ENCODE peak calls at places on chromosomes 11 and 22, in ten cellular contexts. One of them, this sample, is unnamed.

GRCh38 chr22:49303061-49303735 is 524.5 kb downstream of the BRD1 start:
- DNase-seq in progenitor cell of endocrine pancreas: peak; percentile 3
- DNase-seq in NCI-H524: no peak
- DNase-seq in activated naive CD4-positive, alpha-beta T cell treated with anti-CD3 and anti-CD28 coated beads for 36 hours: no peak
- DNase-seq in activated CD4-positive, alpha-beta T cell treated with anti-CD3 and anti-CD28 coated beads, Interleukin-2, amount 50 U/mL, for 1 hour: no peak
- DNase-seq in fibroblast of pulmonary artery: no peak
- DNase-seq in NCI-H774: no peak
- DNase-seq in choroid plexus epithelial cell: no peak
- DNase-seq in Right ventricle myocardium inferior: no peak
- DNase-seq in GM18507: no peak
- DNase-seq in this sample: no peak

GRCh38 chr11:10807629-10808552 is 835 bp downstream of the EIF4G2 start:
- DNase-seq in fibroblast of pulmonary artery: peak; percentile 68
- DNase-seq in choroid plexus epithelial cell: peak; percentile 64
- DNase-seq in NCI-H774: peak; percentile 31
- DNase-seq in activated CD4-positive, alpha-beta T cell treated with anti-CD3 and anti-CD28 coated beads, Interleukin-2, amount 50 U/mL, for 1 hour: peak; percentile 33
- DNase-seq in progenitor cell of endocrine pancreas: peak; percentile 29
- DNase-seq in NCI-H524: peak; percentile 51
- DNase-seq in GM18507: no peak
- DNase-seq in Right ventricle myocardium inferior: peak; percentile 84
- DNase-seq in activated naive CD4-positive, alpha-beta T cell treated with anti-CD3 and anti-CD28 coated beads for 36 hours: peak; percentile 58
- DNase-seq in this sample: peak; percentile 28

GRCh38 chr22:22720201-22720723 is 75.8 kb downstream of the GGTLC2 start:
- DNase-seq in fibroblast of pulmonary artery: peak; percentile 74
- DNase-seq in choroid plexus epithelial cell: peak; percentile 79
- DNase-seq in activated naive CD4-positive, alpha-beta T cell treated with anti-CD3 and anti-CD28 coated beads for 36 hours: peak; percentile 56
- DNase-seq in activated CD4-positive, alpha-beta T cell treated with anti-CD3 and anti-CD28 coated beads, Interleukin-2, amount 50 U/mL, for 1 hour: peak; percentile 20
- DNase-seq in GM18507: peak; percentile 61
- DNase-seq in NCI-H774: no peak
- DNase-seq in progenitor cell of endocrine pancreas: peak; percentile 30
- DNase-seq in Right ventricle myocardium inferior: no peak
- DNase-seq in NCI-H524: peak; percentile 74
- DNase-seq in this sample: peak; percentile 33

GRCh38 chr22:42083119-42083518 is 3.6 kb downstream of the SMDT1 start:
- DNase-seq in activated CD4-positive, alpha-beta T cell treated with anti-CD3 and anti-CD28 coated beads, Interleukin-2, amount 50 U/mL, for 1 hour: no peak
- DNase-seq in GM18507: no peak
- DNase-seq in Right ventricle myocardium inferior: no peak
- DNase-seq in NCI-H524: no peak
- DNase-seq in fibroblast of pulmonary artery: no peak
- DNase-seq in progenitor cell of endocrine pancreas: no peak
- DNase-seq in NCI-H774: no peak
- DNase-seq in activated naive CD4-positive, alpha-beta T cell treated with anti-CD3 and anti-CD28 coated beads for 36 hours: no peak
- DNase-seq in choroid plexus epithelial cell: no peak
- DNase-seq in this sample: no peak

GRCh38 chr11:128476729-128477128 is 110.6 kb downstream of the ETS1 start:
- DNase-seq in NCI-H774: no peak
- DNase-seq in activated naive CD4-positive, alpha-beta T cell treated with anti-CD3 and anti-CD28 coated beads for 36 hours: peak; percentile 83
- DNase-seq in Right ventricle myocardium inferior: no peak
- DNase-seq in NCI-H524: no peak
- DNase-seq in choroid plexus epithelial cell: peak; percentile 94
- DNase-seq in activated CD4-positive, alpha-beta T cell treated with anti-CD3 and anti-CD28 coated beads, Interleukin-2, amount 50 U/mL, for 1 hour: peak; percentile 70
- DNase-seq in GM18507: no peak
- DNase-seq in progenitor cell of endocrine pancreas: no peak
- DNase-seq in fibroblast of pulmonary artery: peak; percentile 83
- DNase-seq in this sample: no peak

GRCh38 chr11:95279921-95280861 is 49.2 kb upstream of the SESN3 start:
- DNase-seq in NCI-H524: peak; percentile 57
- DNase-seq in activated naive CD4-positive, alpha-beta T cell treated with anti-CD3 and anti-CD28 coated beads for 36 hours: no peak
- DNase-seq in progenitor cell of endocrine pancreas: no peak
- DNase-seq in choroid plexus epithelial cell: peak; percentile 31
- DNase-seq in Right ventricle myocardium inferior: no peak
- DNase-seq in GM18507: no peak
- DNase-seq in fibroblast of pulmonary artery: peak; percentile 25
- DNase-seq in NCI-H774: no peak
- DNase-seq in activated CD4-positive, alpha-beta T cell treated with anti-CD3 and anti-CD28 coated beads, Interleukin-2, amount 50 U/mL, for 1 hour: no peak
- DNase-seq in this sample: peak; percentile 62

GRCh38 chr11:35427158-35427557 is 7.8 kb upstream of the SLC1A2 start:
- DNase-seq in fibroblast of pulmonary artery: peak; percentile 62
- DNase-seq in Right ventricle myocardium inferior: no peak
- DNase-seq in activated CD4-positive, alpha-beta T cell treated with anti-CD3 and anti-CD28 coated beads, Interleukin-2, amount 50 U/mL, for 1 hour: no peak
- DNase-seq in NCI-H774: peak; percentile 13
- DNase-seq in GM18507: no peak
- DNase-seq in choroid plexus epithelial cell: peak; percentile 73
- DNase-seq in NCI-H524: no peak
- DNase-seq in progenitor cell of endocrine pancreas: no peak
- DNase-seq in activated naive CD4-positive, alpha-beta T cell treated with anti-CD3 and anti-CD28 coated beads for 36 hours: no peak
- DNase-seq in this sample: peak; percentile 9

GRCh38 chr22:50674127-50674493 is 1.5 kb downstream of the SHANK3 start:
- DNase-seq in activated naive CD4-positive, alpha-beta T cell treated with anti-CD3 and anti-CD28 coated beads for 36 hours: no peak
- DNase-seq in fibroblast of pulmonary artery: no peak
- DNase-seq in activated CD4-positive, alpha-beta T cell treated with anti-CD3 and anti-CD28 coated beads, Interleukin-2, amount 50 U/mL, for 1 hour: no peak
- DNase-seq in NCI-H774: no peak
- DNase-seq in GM18507: no peak
- DNase-seq in progenitor cell of endocrine pancreas: no peak
- DNase-seq in Right ventricle myocardium inferior: no peak
- DNase-seq in NCI-H524: no peak
- DNase-seq in choroid plexus epithelial cell: no peak
- DNase-seq in this sample: no peak

GRCh38 chr11:20670932-20671403 is 1.6 kb downstream of the NELL1 start:
- DNase-seq in Right ventricle myocardium inferior: no peak
- DNase-seq in activated CD4-positive, alpha-beta T cell treated with anti-CD3 and anti-CD28 coated beads, Interleukin-2, amount 50 U/mL, for 1 hour: no peak
- DNase-seq in NCI-H524: peak; percentile 6
- DNase-seq in progenitor cell of endocrine pancreas: no peak
- DNase-seq in activated naive CD4-positive, alpha-beta T cell treated with anti-CD3 and anti-CD28 coated beads for 36 hours: no peak
- DNase-seq in NCI-H774: no peak
- DNase-seq in GM18507: no peak
- DNase-seq in fibroblast of pulmonary artery: no peak
- DNase-seq in choroid plexus epithelial cell: no peak
- DNase-seq in this sample: no peak

GRCh38 chr11:125091247-125091876 is 20.1 kb downstream of the TMEM218 start:
- DNase-seq in NCI-H774: no peak
- DNase-seq in fibroblast of pulmonary artery: peak; percentile 85
- DNase-seq in choroid plexus epithelial cell: peak; percentile 87
- DNase-seq in NCI-H524: peak; percentile 65
- DNase-seq in activated naive CD4-positive, alpha-beta T cell treated with anti-CD3 and anti-CD28 coated beads for 36 hours: no peak
- DNase-seq in progenitor cell of endocrine pancreas: no peak
- DNase-seq in Right ventricle myocardium inferior: no peak
- DNase-seq in GM18507: no peak
- DNase-seq in activated CD4-positive, alpha-beta T cell treated with anti-CD3 and anti-CD28 coated beads, Interleukin-2, amount 50 U/mL, for 1 hour: no peak
- DNase-seq in this sample: peak; percentile 68

GRCh38 chr22:41857860-41858199 is 24.9 kb downstream of the SREBF2 start:
- DNase-seq in GM18507: no peak
- DNase-seq in progenitor cell of endocrine pancreas: no peak
- DNase-seq in fibroblast of pulmonary artery: no peak
- DNase-seq in NCI-H524: no peak
- DNase-seq in activated naive CD4-positive, alpha-beta T cell treated with anti-CD3 and anti-CD28 coated beads for 36 hours: no peak
- DNase-seq in Right ventricle myocardium inferior: no peak
- DNase-seq in choroid plexus epithelial cell: no peak
- DNase-seq in activated CD4-positive, alpha-beta T cell treated with anti-CD3 and anti-CD28 coated beads, Interleukin-2, amount 50 U/mL, for 1 hour: no peak
- DNase-seq in NCI-H774: no peak
- DNase-seq in this sample: no peak

GRCh38 chr22:45859231-45860161 is 117.5 kb downstream of the WNT7B start:
- DNase-seq in NCI-H774: no peak
- DNase-seq in progenitor cell of endocrine pancreas: no peak
- DNase-seq in choroid plexus epithelial cell: peak; percentile 23
- DNase-seq in fibroblast of pulmonary artery: no peak
- DNase-seq in GM18507: no peak
- DNase-seq in NCI-H524: no peak
- DNase-seq in activated CD4-positive, alpha-beta T cell treated with anti-CD3 and anti-CD28 coated beads, Interleukin-2, amount 50 U/mL, for 1 hour: no peak
- DNase-seq in activated naive CD4-positive, alpha-beta T cell treated with anti-CD3 and anti-CD28 coated beads for 36 hours: no peak
- DNase-seq in Right ventricle myocardium inferior: no peak
- DNase-seq in this sample: no peak

GRCh38 chr11:109192864-109193263 is 229.1 kb upstream of the C11orf87 start:
- DNase-seq in fibroblast of pulmonary artery: no peak
- DNase-seq in choroid plexus epithelial cell: no peak
- DNase-seq in GM18507: no peak
- DNase-seq in activated CD4-positive, alpha-beta T cell treated with anti-CD3 and anti-CD28 coated beads, Interleukin-2, amount 50 U/mL, for 1 hour: no peak
- DNase-seq in progenitor cell of endocrine pancreas: no peak
- DNase-seq in NCI-H524: no peak
- DNase-seq in Right ventricle myocardium inferior: no peak
- DNase-seq in NCI-H774: no peak
- DNase-seq in activated naive CD4-positive, alpha-beta T cell treated with anti-CD3 and anti-CD28 coated beads for 36 hours: no peak
- DNase-seq in this sample: no peak

GRCh38 chr22:44067901-44068300 is 43.8 kb downstream of the PARVB start:
- DNase-seq in Right ventricle myocardium inferior: peak; percentile 9
- DNase-seq in NCI-H774: no peak
- DNase-seq in fibroblast of pulmonary artery: no peak
- DNase-seq in progenitor cell of endocrine pancreas: no peak
- DNase-seq in GM18507: no peak
- DNase-seq in activated CD4-positive, alpha-beta T cell treated with anti-CD3 and anti-CD28 coated beads, Interleukin-2, amount 50 U/mL, for 1 hour: no peak
- DNase-seq in activated naive CD4-positive, alpha-beta T cell treated with anti-CD3 and anti-CD28 coated beads for 36 hours: no peak
- DNase-seq in choroid plexus epithelial cell: no peak
- DNase-seq in NCI-H524: no peak
- DNase-seq in this sample: no peak

GRCh38 chr11:133900176-133901105 is 55.1 kb upstream of the SPATA19 start:
- DNase-seq in fibroblast of pulmonary artery: no peak
- DNase-seq in activated naive CD4-positive, alpha-beta T cell treated with anti-CD3 and anti-CD28 coated beads for 36 hours: no peak
- DNase-seq in choroid plexus epithelial cell: no peak
- DNase-seq in GM18507: no peak
- DNase-seq in NCI-H774: no peak
- DNase-seq in progenitor cell of endocrine pancreas: no peak
- DNase-seq in NCI-H524: no peak
- DNase-seq in Right ventricle myocardium inferior: no peak
- DNase-seq in activated CD4-positive, alpha-beta T cell treated with anti-CD3 and anti-CD28 coated beads, Interleukin-2, amount 50 U/mL, for 1 hour: no peak
- DNase-seq in this sample: no peak

GRCh38 chr11:71342951-71343827 is 90.8 kb upstream of the SHANK2 start:
- DNase-seq in choroid plexus epithelial cell: peak; percentile 23
- DNase-seq in fibroblast of pulmonary artery: peak; percentile 15
- DNase-seq in progenitor cell of endocrine pancreas: peak; percentile 54
- DNase-seq in GM18507: peak; percentile 54
- DNase-seq in NCI-H524: peak; percentile 28
- DNase-seq in activated naive CD4-positive, alpha-beta T cell treated with anti-CD3 and anti-CD28 coated beads for 36 hours: peak; percentile 31
- DNase-seq in NCI-H774: peak; percentile 27
- DNase-seq in Right ventricle myocardium inferior: no peak
- DNase-seq in activated CD4-positive, alpha-beta T cell treated with anti-CD3 and anti-CD28 coated beads, Interleukin-2, amount 50 U/mL, for 1 hour: no peak
- DNase-seq in this sample: peak; percentile 21

GRCh38 chr22:50303515-50303847 is 4.0 kb downstream of the PLXNB2 start:
- DNase-seq in NCI-H524: no peak
- DNase-seq in activated naive CD4-positive, alpha-beta T cell treated with anti-CD3 and anti-CD28 coated beads for 36 hours: no peak
- DNase-seq in fibroblast of pulmonary artery: no peak
- DNase-seq in Right ventricle myocardium inferior: no peak
- DNase-seq in activated CD4-positive, alpha-beta T cell treated with anti-CD3 and anti-CD28 coated beads, Interleukin-2, amount 50 U/mL, for 1 hour: no peak
- DNase-seq in progenitor cell of endocrine pancreas: no peak
- DNase-seq in choroid plexus epithelial cell: no peak
- DNase-seq in GM18507: no peak
- DNase-seq in NCI-H774: no peak
- DNase-seq in this sample: no peak

GRCh38 chr11:74380746-74381439 is 17.3 kb downstream of the PGM2L1 start:
- DNase-seq in NCI-H774: peak; percentile 51
- DNase-seq in Right ventricle myocardium inferior: no peak
- DNase-seq in NCI-H524: no peak
- DNase-seq in choroid plexus epithelial cell: peak; percentile 62
- DNase-seq in activated naive CD4-positive, alpha-beta T cell treated with anti-CD3 and anti-CD28 coated beads for 36 hours: no peak
- DNase-seq in activated CD4-positive, alpha-beta T cell treated with anti-CD3 and anti-CD28 coated beads, Interleukin-2, amount 50 U/mL, for 1 hour: no peak
- DNase-seq in progenitor cell of endocrine pancreas: no peak
- DNase-seq in GM18507: no peak
- DNase-seq in fibroblast of pulmonary artery: no peak
- DNase-seq in this sample: peak; percentile 41

GRCh38 chr11:126547161-126547560 is 191.7 kb downstream of the ST3GAL4 start:
- DNase-seq in Right ventricle myocardium inferior: no peak
- DNase-seq in fibroblast of pulmonary artery: peak; percentile 23
- DNase-seq in NCI-H774: no peak
- DNase-seq in progenitor cell of endocrine pancreas: no peak
- DNase-seq in activated CD4-positive, alpha-beta T cell treated with anti-CD3 and anti-CD28 coated beads, Interleukin-2, amount 50 U/mL, for 1 hour: no peak
- DNase-seq in choroid plexus epithelial cell: peak; percentile 29
- DNase-seq in NCI-H524: no peak
- DNase-seq in activated naive CD4-positive, alpha-beta T cell treated with anti-CD3 and anti-CD28 coated beads for 36 hours: no peak
- DNase-seq in GM18507: no peak
- DNase-seq in this sample: peak; percentile 48

GRCh38 chr11:10375280-10376048 is 70.6 kb downstream of the ADM start:
- DNase-seq in activated naive CD4-positive, alpha-beta T cell treated with anti-CD3 and anti-CD28 coated beads for 36 hours: no peak
- DNase-seq in NCI-H774: no peak
- DNase-seq in activated CD4-positive, alpha-beta T cell treated with anti-CD3 and anti-CD28 coated beads, Interleukin-2, amount 50 U/mL, for 1 hour: no peak
- DNase-seq in choroid plexus epithelial cell: peak; percentile 90
- DNase-seq in fibroblast of pulmonary artery: peak; percentile 58
- DNase-seq in progenitor cell of endocrine pancreas: no peak
- DNase-seq in GM18507: no peak
- DNase-seq in NCI-H524: no peak
- DNase-seq in Right ventricle myocardium inferior: no peak
- DNase-seq in this sample: peak; percentile 77

GRCh38 chr22:46916886-46917625 is 154.6 kb downstream of the TBC1D22A start:
- DNase-seq in NCI-H524: no peak
- DNase-seq in choroid plexus epithelial cell: no peak
- DNase-seq in Right ventricle myocardium inferior: no peak
- DNase-seq in NCI-H774: no peak
- DNase-seq in GM18507: no peak
- DNase-seq in fibroblast of pulmonary artery: no peak
- DNase-seq in progenitor cell of endocrine pancreas: no peak
- DNase-seq in activated naive CD4-positive, alpha-beta T cell treated with anti-CD3 and anti-CD28 coated beads for 36 hours: no peak
- DNase-seq in activated CD4-positive, alpha-beta T cell treated with anti-CD3 and anti-CD28 coated beads, Interleukin-2, amount 50 U/mL, for 1 hour: no peak
- DNase-seq in this sample: no peak

GRCh38 chr11:27861706-27862430 is 161.6 kb upstream of the BDNF start:
- DNase-seq in activated CD4-positive, alpha-beta T cell treated with anti-CD3 and anti-CD28 coated beads, Interleukin-2, amount 50 U/mL, for 1 hour: no peak
- DNase-seq in choroid plexus epithelial cell: peak; percentile 88
- DNase-seq in NCI-H774: no peak
- DNase-seq in Right ventricle myocardium inferior: no peak
- DNase-seq in fibroblast of pulmonary artery: peak; percentile 84
- DNase-seq in NCI-H524: no peak
- DNase-seq in progenitor cell of endocrine pancreas: no peak
- DNase-seq in activated naive CD4-positive, alpha-beta T cell treated with anti-CD3 and anti-CD28 coated beads for 36 hours: no peak
- DNase-seq in GM18507: no peak
- DNase-seq in this sample: peak; percentile 90

GRCh38 chr11:67400251-67400941 is 1.3 kb downstream of the PPP1CA start:
- DNase-seq in GM18507: no peak
- DNase-seq in Right ventricle myocardium inferior: no peak
- DNase-seq in activated CD4-positive, alpha-beta T cell treated with anti-CD3 and anti-CD28 coated beads, Interleukin-2, amount 50 U/mL, for 1 hour: no peak
- DNase-seq in NCI-H774: no peak
- DNase-seq in activated naive CD4-positive, alpha-beta T cell treated with anti-CD3 and anti-CD28 coated beads for 36 hours: no peak
- DNase-seq in choroid plexus epithelial cell: no peak
- DNase-seq in progenitor cell of endocrine pancreas: no peak
- DNase-seq in NCI-H524: no peak
- DNase-seq in fibroblast of pulmonary artery: no peak
- DNase-seq in this sample: no peak

GRCh38 chr22:22721681-22722309 is 77.4 kb downstream of the GGTLC2 start:
- DNase-seq in NCI-H524: no peak
- DNase-seq in activated CD4-positive, alpha-beta T cell treated with anti-CD3 and anti-CD28 coated beads, Interleukin-2, amount 50 U/mL, for 1 hour: no peak
- DNase-seq in Right ventricle myocardium inferior: no peak
- DNase-seq in GM18507: no peak
- DNase-seq in activated naive CD4-positive, alpha-beta T cell treated with anti-CD3 and anti-CD28 coated beads for 36 hours: peak; percentile 64
- DNase-seq in fibroblast of pulmonary artery: peak; percentile 89
- DNase-seq in progenitor cell of endocrine pancreas: no peak
- DNase-seq in choroid plexus epithelial cell: peak; percentile 80
- DNase-seq in NCI-H774: no peak
- DNase-seq in this sample: peak; percentile 83

GRCh38 chr22:38348751-38349496 is 31.7 kb upstream of the CSNK1E start:
- DNase-seq in progenitor cell of endocrine pancreas: no peak
- DNase-seq in fibroblast of pulmonary artery: no peak
- DNase-seq in choroid plexus epithelial cell: no peak
- DNase-seq in activated naive CD4-positive, alpha-beta T cell treated with anti-CD3 and anti-CD28 coated beads for 36 hours: no peak
- DNase-seq in NCI-H774: no peak
- DNase-seq in activated CD4-positive, alpha-beta T cell treated with anti-CD3 and anti-CD28 coated beads, Interleukin-2, amount 50 U/mL, for 1 hour: no peak
- DNase-seq in GM18507: no peak
- DNase-seq in Right ventricle myocardium inferior: peak; percentile 32
- DNase-seq in NCI-H524: peak; percentile 86
- DNase-seq in this sample: no peak

GRCh38 chr11:47847892-47848635 is at the start of gene NUP160:
- DNase-seq in NCI-H524: peak; percentile 46
- DNase-seq in activated CD4-positive, alpha-beta T cell treated with anti-CD3 and anti-CD28 coated beads, Interleukin-2, amount 50 U/mL, for 1 hour: peak; percentile 86
- DNase-seq in activated naive CD4-positive, alpha-beta T cell treated with anti-CD3 and anti-CD28 coated beads for 36 hours: peak; percentile 92
- DNase-seq in progenitor cell of endocrine pancreas: peak; percentile 81
- DNase-seq in NCI-H774: peak; percentile 70
- DNase-seq in GM18507: peak; percentile 73
- DNase-seq in choroid plexus epithelial cell: peak; percentile 53
- DNase-seq in Right ventricle myocardium inferior: peak; percentile 96
- DNase-seq in fibroblast of pulmonary artery: peak; percentile 53
- DNase-seq in this sample: no peak

GRCh38 chr11:119687220-119688046 is 41.6 kb downstream of the NECTIN1 start:
- DNase-seq in progenitor cell of endocrine pancreas: no peak
- DNase-seq in Right ventricle myocardium inferior: peak; percentile 65
- DNase-seq in activated naive CD4-positive, alpha-beta T cell treated with anti-CD3 and anti-CD28 coated beads for 36 hours: no peak
- DNase-seq in fibroblast of pulmonary artery: no peak
- DNase-seq in choroid plexus epithelial cell: no peak
- DNase-seq in NCI-H524: no peak
- DNase-seq in GM18507: no peak
- DNase-seq in NCI-H774: no peak
- DNase-seq in activated CD4-positive, alpha-beta T cell treated with anti-CD3 and anti-CD28 coated beads, Interleukin-2, amount 50 U/mL, for 1 hour: no peak
- DNase-seq in this sample: no peak

GRCh38 chr22:49390954-49391353 is 436.7 kb downstream of the BRD1 start:
- DNase-seq in activated CD4-positive, alpha-beta T cell treated with anti-CD3 and anti-CD28 coated beads, Interleukin-2, amount 50 U/mL, for 1 hour: no peak
- DNase-seq in choroid plexus epithelial cell: no peak
- DNase-seq in fibroblast of pulmonary artery: no peak
- DNase-seq in Right ventricle myocardium inferior: no peak
- DNase-seq in GM18507: no peak
- DNase-seq in activated naive CD4-positive, alpha-beta T cell treated with anti-CD3 and anti-CD28 coated beads for 36 hours: no peak
- DNase-seq in NCI-H524: no peak
- DNase-seq in progenitor cell of endocrine pancreas: no peak
- DNase-seq in NCI-H774: no peak
- DNase-seq in this sample: no peak

This sample was measured in renal cortical epithelial cell.